ENCODE peak calls at places on chromosomes 11 and 22, in five cellular contexts. A is memory B cell, P is HTR-8/SVneo, K is AG10803, J is keratinocyte. E is an unnamed sample.

GRCh38 chr22:46841528-46841927 is 79.1 kb downstream of the TBC1D22A start:
- DNase-seq in A (no peak), P (no peak), K (no peak), J (no peak), E (no peak)

GRCh38 chr11:67117667-67118058 is 1.4 kb upstream of the KDM2A start:
- DNase-seq in A (no peak), P (no peak), K (peak), J (no peak), E (peak)

GRCh38 chr22:36237462-36238347 is 1.6 kb downstream of the APOL2 start:
- DNase-seq in A (no peak), P (no peak), K (peak), J (no peak), E (no peak)

GRCh38 chr11:112227002-112227401 is 774 bp downstream of the PTS start:
- DNase-seq in A (no peak), P (peak), K (peak), J (no peak), E (no peak)

GRCh38 chr11:109884501-109884900 is 208.7 kb upstream of the ZC3H12C start:
- DNase-seq in A (no peak), P (no peak), K (no peak), J (no peak), E (no peak)

GRCh38 chr11:35615911-35616900 is 2.1 kb upstream of the FJX1 start:
- DNase-seq in A (peak), P (peak), K (peak), J (no peak), E (no peak)

GRCh38 chr11:68116126-68116525 is 5.1 kb downstream of the CHKA start:
- DNase-seq in A (no peak), P (no peak), K (no peak), J (no peak), E (no peak)

GRCh38 chr11:82398300-82398815 is 335.3 kb downstream of the FAM181B start:
- DNase-seq in A (no peak), P (no peak), K (no peak), J (no peak), E (no peak)

GRCh38 chr11:67507242-67507890 is 596 bp downstream of the CDK2AP2 start:
- DNase-seq in A (peak), P (no peak), K (peak), J (peak), E (no peak)

GRCh38 chr11:111730871-111731591 is 35.2 kb downstream of the PPP2R1B start:
- DNase-seq in A (no peak), P (no peak), K (peak), J (no peak), E (no peak)

GRCh38 chr11:122751298-122752070 is 86.8 kb upstream of the CRTAM start:
- DNase-seq in A (no peak), P (no peak), K (peak), J (no peak), E (no peak)

GRCh38 chr11:128297111-128297651 is 290.2 kb downstream of the ETS1 start:
- DNase-seq in A (no peak), P (no peak), K (no peak), J (no peak), E (no peak)

GRCh38 chr22:45867118-45867905 is 109.7 kb downstream of the WNT7B start:
- DNase-seq in A (no peak), P (no peak), K (peak), J (no peak), E (no peak)

GRCh38 chr11:104830080-104830479 is 68.2 kb downstream of the CASP12 start:
- DNase-seq in A (no peak), P (peak), K (peak), J (peak), E (no peak)

GRCh38 chr11:125141686-125142535 is 22.6 kb upstream of the PKNOX2 start:
- DNase-seq in A (peak), P (peak), K (peak), J (no peak), E (peak)

GRCh38 chr22:16803255-16803917 is 21.8 kb downstream of the XKR3 start:
- DNase-seq in A (no peak), P (no peak), K (no peak), J (no peak), E (no peak)

GRCh38 chr11:134843735-134844134 is 431.7 kb upstream of the B3GAT1 start:
- DNase-seq in A (no peak), P (no peak), K (no peak), J (no peak), E (no peak)

GRCh38 chr11:1077417-1078119 is 2.9 kb downstream of the MUC2 start:
- DNase-seq in A (no peak), P (no peak), K (no peak), J (no peak), E (no peak)

GRCh38 chr11:94002226-94002625 is 18.9 kb upstream of the HEPHL1 start:
- DNase-seq in A (no peak), P (no peak), K (peak), J (no peak), E (no peak)

GRCh38 chr11:65489061-65489705 is 9.7 kb upstream of the MALAT1 start:
- DNase-seq in A (no peak), P (peak), K (peak), J (no peak), E (no peak)

GRCh38 chr11:31968774-31969433 is 122.0 kb upstream of the RCN1 start:
- DNase-seq in A (no peak), P (peak), K (peak), J (no peak), E (no peak)

GRCh38 chr11:128711136-128711535 is 17.3 kb downstream of the FLI1 start:
- DNase-seq in A (no peak), P (no peak), K (peak), J (no peak), E (no peak)

GRCh38 chr11:45607995-45608394 is 57.4 kb downstream of the CHST1 start:
- DNase-seq in A (no peak), P (no peak), K (no peak), J (no peak), E (no peak)

GRCh38 chr22:38267086-38267485 is 5.7 kb downstream of the TMEM184B start:
- DNase-seq in A (no peak), P (no peak), K (no peak), J (no peak), E (peak)

GRCh38 chr11:46277313-46277622 is 194 bp upstream of the CREB3L1 start:
- DNase-seq in A (no peak), P (no peak), K (no peak), J (no peak), E (no peak)

GRCh38 chr11:36702330-36703054 is 104.5 kb upstream of the RAG2 start:
- DNase-seq in A (no peak), P (peak), K (peak), J (peak), E (no peak)

GRCh38 chr11:126573325-126574076 is 218.0 kb downstream of the ST3GAL4 start:
- DNase-seq in A (no peak), P (no peak), K (no peak), J (no peak), E (no peak)

E was measured in activated T-helper 2 cell treated with anti-CD3 and anti-CD28 coated beads, Interferon-gamma antibody, Interleukin-2, Interleukin-4, amounts not matched to agents 10 μg/mL and 5 μg/mL and 100 μg/mL, durations not matched to agents 14 hours and 24 hours and 36 hours.